ENCODE peak calls at places on chromosomes 4 and X, in five cellular contexts. One of them, this sample, is unnamed.

GRCh38 chrX:140510895-140511295 is 6.0 kb upstream of the SOX3 start:
- DNase-seq in activated T-helper 1 cell treated with anti-CD3 and anti-CD28 coated beads, Interleukin-12 subunit alpha, Interleukin-12 subunit beta, Interleukin-2, Interleukin-4 antibody, amounts not matched to agents 30 ng/mL and 10 ng/mL and 1 ng/mL, durations not matched to agents 14 hours and 24 hours and 36 hours: no peak
- DNase-seq in tibial artery: no peak
- DNase-seq in H7: peak; percentile 78
- DNase-seq in activated CD4-positive, alpha-beta T cell treated with anti-CD3 and anti-CD28 coated beads for 1 hour: no peak
- DNase-seq in this sample: no peak

GRCh38 chr4:84681488-84682274 is 98.8 kb downstream of the CDS1 start:
- DNase-seq in activated CD4-positive, alpha-beta T cell treated with anti-CD3 and anti-CD28 coated beads for 1 hour: no peak
- DNase-seq in H7: no peak
- DNase-seq in activated T-helper 1 cell treated with anti-CD3 and anti-CD28 coated beads, Interleukin-12 subunit alpha, Interleukin-12 subunit beta, Interleukin-2, Interleukin-4 antibody, amounts not matched to agents 30 ng/mL and 10 ng/mL and 1 ng/mL, durations not matched to agents 14 hours and 24 hours and 36 hours: no peak
- DNase-seq in tibial artery: no peak
- DNase-seq in this sample: peak; percentile 71

GRCh38 chr4:52290468-52290867 is 239.4 kb downstream of the SPATA18 start:
- DNase-seq in activated T-helper 1 cell treated with anti-CD3 and anti-CD28 coated beads, Interleukin-12 subunit alpha, Interleukin-12 subunit beta, Interleukin-2, Interleukin-4 antibody, amounts not matched to agents 30 ng/mL and 10 ng/mL and 1 ng/mL, durations not matched to agents 14 hours and 24 hours and 36 hours: no peak
- DNase-seq in tibial artery: no peak
- DNase-seq in H7: no peak
- DNase-seq in activated CD4-positive, alpha-beta T cell treated with anti-CD3 and anti-CD28 coated beads for 1 hour: no peak
- DNase-seq in this sample: no peak

GRCh38 chr4:183244506-183244905 is 75.6 kb downstream of the CLDN22 start:
- DNase-seq in activated CD4-positive, alpha-beta T cell treated with anti-CD3 and anti-CD28 coated beads for 1 hour: no peak
- DNase-seq in tibial artery: no peak
- DNase-seq in activated T-helper 1 cell treated with anti-CD3 and anti-CD28 coated beads, Interleukin-12 subunit alpha, Interleukin-12 subunit beta, Interleukin-2, Interleukin-4 antibody, amounts not matched to agents 30 ng/mL and 10 ng/mL and 1 ng/mL, durations not matched to agents 14 hours and 24 hours and 36 hours: no peak
- DNase-seq in H7: no peak
- DNase-seq in this sample: no peak

GRCh38 chr4:159191989-159192388 is 89.1 kb downstream of the RAPGEF2 start:
- DNase-seq in activated T-helper 1 cell treated with anti-CD3 and anti-CD28 coated beads, Interleukin-12 subunit alpha, Interleukin-12 subunit beta, Interleukin-2, Interleukin-4 antibody, amounts not matched to agents 30 ng/mL and 10 ng/mL and 1 ng/mL, durations not matched to agents 14 hours and 24 hours and 36 hours: no peak
- DNase-seq in activated CD4-positive, alpha-beta T cell treated with anti-CD3 and anti-CD28 coated beads for 1 hour: no peak
- DNase-seq in H7: no peak
- DNase-seq in tibial artery: no peak
- DNase-seq in this sample: peak; percentile 41

GRCh38 chr4:184930026-184930425 is 88.3 kb upstream of the HELT start:
- DNase-seq in H7: no peak
- DNase-seq in activated T-helper 1 cell treated with anti-CD3 and anti-CD28 coated beads, Interleukin-12 subunit alpha, Interleukin-12 subunit beta, Interleukin-2, Interleukin-4 antibody, amounts not matched to agents 30 ng/mL and 10 ng/mL and 1 ng/mL, durations not matched to agents 14 hours and 24 hours and 36 hours: no peak
- DNase-seq in activated CD4-positive, alpha-beta T cell treated with anti-CD3 and anti-CD28 coated beads for 1 hour: no peak
- DNase-seq in tibial artery: no peak
- DNase-seq in this sample: no peak

GRCh38 chr4:23934915-23935314 is 45.1 kb upstream of the PPARGC1A start:
- DNase-seq in activated CD4-positive, alpha-beta T cell treated with anti-CD3 and anti-CD28 coated beads for 1 hour: no peak
- DNase-seq in tibial artery: peak; percentile 84
- DNase-seq in activated T-helper 1 cell treated with anti-CD3 and anti-CD28 coated beads, Interleukin-12 subunit alpha, Interleukin-12 subunit beta, Interleukin-2, Interleukin-4 antibody, amounts not matched to agents 30 ng/mL and 10 ng/mL and 1 ng/mL, durations not matched to agents 14 hours and 24 hours and 36 hours: no peak
- DNase-seq in H7: no peak
- DNase-seq in this sample: peak; percentile 90

GRCh38 chr4:85747871-85748491 is 273.0 kb downstream of the ARHGAP24 start:
- DNase-seq in activated T-helper 1 cell treated with anti-CD3 and anti-CD28 coated beads, Interleukin-12 subunit alpha, Interleukin-12 subunit beta, Interleukin-2, Interleukin-4 antibody, amounts not matched to agents 30 ng/mL and 10 ng/mL and 1 ng/mL, durations not matched to agents 14 hours and 24 hours and 36 hours: no peak
- DNase-seq in H7: peak; percentile 38
- DNase-seq in activated CD4-positive, alpha-beta T cell treated with anti-CD3 and anti-CD28 coated beads for 1 hour: no peak
- DNase-seq in tibial artery: no peak
- DNase-seq in this sample: peak; percentile 52

GRCh38 chr4:188127157-188127874 is 11.9 kb upstream of the TRIML1 start:
- DNase-seq in activated T-helper 1 cell treated with anti-CD3 and anti-CD28 coated beads, Interleukin-12 subunit alpha, Interleukin-12 subunit beta, Interleukin-2, Interleukin-4 antibody, amounts not matched to agents 30 ng/mL and 10 ng/mL and 1 ng/mL, durations not matched to agents 14 hours and 24 hours and 36 hours: no peak
- DNase-seq in activated CD4-positive, alpha-beta T cell treated with anti-CD3 and anti-CD28 coated beads for 1 hour: no peak
- DNase-seq in tibial artery: no peak
- DNase-seq in H7: no peak
- DNase-seq in this sample: peak; percentile 32

GRCh38 chr4:152605641-152606304 is 69.9 kb upstream of the FBXW7 start:
- DNase-seq in activated CD4-positive, alpha-beta T cell treated with anti-CD3 and anti-CD28 coated beads for 1 hour: no peak
- DNase-seq in tibial artery: no peak
- DNase-seq in H7: no peak
- DNase-seq in activated T-helper 1 cell treated with anti-CD3 and anti-CD28 coated beads, Interleukin-12 subunit alpha, Interleukin-12 subunit beta, Interleukin-2, Interleukin-4 antibody, amounts not matched to agents 30 ng/mL and 10 ng/mL and 1 ng/mL, durations not matched to agents 14 hours and 24 hours and 36 hours: no peak
- DNase-seq in this sample: peak; percentile 90

GRCh38 chr4:11632015-11632414 is 203.3 kb upstream of the HS3ST1 start:
- DNase-seq in activated T-helper 1 cell treated with anti-CD3 and anti-CD28 coated beads, Interleukin-12 subunit alpha, Interleukin-12 subunit beta, Interleukin-2, Interleukin-4 antibody, amounts not matched to agents 30 ng/mL and 10 ng/mL and 1 ng/mL, durations not matched to agents 14 hours and 24 hours and 36 hours: no peak
- DNase-seq in tibial artery: no peak
- DNase-seq in activated CD4-positive, alpha-beta T cell treated with anti-CD3 and anti-CD28 coated beads for 1 hour: no peak
- DNase-seq in H7: no peak
- DNase-seq in this sample: no peak

GRCh38 chr4:120544838-120545237 is 377.7 kb downstream of the PRDM5 start:
- DNase-seq in activated CD4-positive, alpha-beta T cell treated with anti-CD3 and anti-CD28 coated beads for 1 hour: no peak
- DNase-seq in activated T-helper 1 cell treated with anti-CD3 and anti-CD28 coated beads, Interleukin-12 subunit alpha, Interleukin-12 subunit beta, Interleukin-2, Interleukin-4 antibody, amounts not matched to agents 30 ng/mL and 10 ng/mL and 1 ng/mL, durations not matched to agents 14 hours and 24 hours and 36 hours: no peak
- DNase-seq in H7: no peak
- DNase-seq in tibial artery: no peak
- DNase-seq in this sample: no peak

GRCh38 chr4:30832652-30833051 is 112.5 kb downstream of the PCDH7 start:
- DNase-seq in H7: no peak
- DNase-seq in activated CD4-positive, alpha-beta T cell treated with anti-CD3 and anti-CD28 coated beads for 1 hour: no peak
- DNase-seq in tibial artery: no peak
- DNase-seq in activated T-helper 1 cell treated with anti-CD3 and anti-CD28 coated beads, Interleukin-12 subunit alpha, Interleukin-12 subunit beta, Interleukin-2, Interleukin-4 antibody, amounts not matched to agents 30 ng/mL and 10 ng/mL and 1 ng/mL, durations not matched to agents 14 hours and 24 hours and 36 hours: no peak
- DNase-seq in this sample: no peak

GRCh38 chr4:38242110-38242509 is 281.9 kb downstream of the PTTG2 start:
- DNase-seq in activated T-helper 1 cell treated with anti-CD3 and anti-CD28 coated beads, Interleukin-12 subunit alpha, Interleukin-12 subunit beta, Interleukin-2, Interleukin-4 antibody, amounts not matched to agents 30 ng/mL and 10 ng/mL and 1 ng/mL, durations not matched to agents 14 hours and 24 hours and 36 hours: no peak
- DNase-seq in H7: no peak
- DNase-seq in activated CD4-positive, alpha-beta T cell treated with anti-CD3 and anti-CD28 coated beads for 1 hour: no peak
- DNase-seq in tibial artery: no peak
- DNase-seq in this sample: no peak

GRCh38 chr4:101944649-101945048 is 154.1 kb downstream of the BANK1 start:
- DNase-seq in H7: no peak
- DNase-seq in tibial artery: no peak
- DNase-seq in activated CD4-positive, alpha-beta T cell treated with anti-CD3 and anti-CD28 coated beads for 1 hour: no peak
- DNase-seq in activated T-helper 1 cell treated with anti-CD3 and anti-CD28 coated beads, Interleukin-12 subunit alpha, Interleukin-12 subunit beta, Interleukin-2, Interleukin-4 antibody, amounts not matched to agents 30 ng/mL and 10 ng/mL and 1 ng/mL, durations not matched to agents 14 hours and 24 hours and 36 hours: no peak
- DNase-seq in this sample: peak; percentile 15

GRCh38 chrX:108732630-108733321 is 3.6 kb downstream of the IRS4 start:
- DNase-seq in tibial artery: no peak
- DNase-seq in H7: peak; percentile 78
- DNase-seq in activated T-helper 1 cell treated with anti-CD3 and anti-CD28 coated beads, Interleukin-12 subunit alpha, Interleukin-12 subunit beta, Interleukin-2, Interleukin-4 antibody, amounts not matched to agents 30 ng/mL and 10 ng/mL and 1 ng/mL, durations not matched to agents 14 hours and 24 hours and 36 hours: no peak
- DNase-seq in activated CD4-positive, alpha-beta T cell treated with anti-CD3 and anti-CD28 coated beads for 1 hour: no peak
- DNase-seq in this sample: no peak

GRCh38 chrX:9378980-9379696 is 85.7 kb upstream of the TBL1X start:
- DNase-seq in activated T-helper 1 cell treated with anti-CD3 and anti-CD28 coated beads, Interleukin-12 subunit alpha, Interleukin-12 subunit beta, Interleukin-2, Interleukin-4 antibody, amounts not matched to agents 30 ng/mL and 10 ng/mL and 1 ng/mL, durations not matched to agents 14 hours and 24 hours and 36 hours: no peak
- DNase-seq in H7: no peak
- DNase-seq in activated CD4-positive, alpha-beta T cell treated with anti-CD3 and anti-CD28 coated beads for 1 hour: no peak
- DNase-seq in tibial artery: no peak
- DNase-seq in this sample: peak; percentile 10

GRCh38 chr4:143246977-143247376 is 62.3 kb downstream of the USP38 start:
- DNase-seq in H7: no peak
- DNase-seq in tibial artery: no peak
- DNase-seq in activated T-helper 1 cell treated with anti-CD3 and anti-CD28 coated beads, Interleukin-12 subunit alpha, Interleukin-12 subunit beta, Interleukin-2, Interleukin-4 antibody, amounts not matched to agents 30 ng/mL and 10 ng/mL and 1 ng/mL, durations not matched to agents 14 hours and 24 hours and 36 hours: no peak
- DNase-seq in activated CD4-positive, alpha-beta T cell treated with anti-CD3 and anti-CD28 coated beads for 1 hour: no peak
- DNase-seq in this sample: no peak

GRCh38 chr4:37562592-37562991 is 123.6 kb downstream of the RELL1 start:
- DNase-seq in activated CD4-positive, alpha-beta T cell treated with anti-CD3 and anti-CD28 coated beads for 1 hour: no peak
- DNase-seq in activated T-helper 1 cell treated with anti-CD3 and anti-CD28 coated beads, Interleukin-12 subunit alpha, Interleukin-12 subunit beta, Interleukin-2, Interleukin-4 antibody, amounts not matched to agents 30 ng/mL and 10 ng/mL and 1 ng/mL, durations not matched to agents 14 hours and 24 hours and 36 hours: no peak
- DNase-seq in tibial artery: no peak
- DNase-seq in H7: no peak
- DNase-seq in this sample: no peak

GRCh38 chr4:17773125-17773698 is 8.2 kb downstream of the FAM184B start:
- DNase-seq in activated T-helper 1 cell treated with anti-CD3 and anti-CD28 coated beads, Interleukin-12 subunit alpha, Interleukin-12 subunit beta, Interleukin-2, Interleukin-4 antibody, amounts not matched to agents 30 ng/mL and 10 ng/mL and 1 ng/mL, durations not matched to agents 14 hours and 24 hours and 36 hours: no peak
- DNase-seq in tibial artery: no peak
- DNase-seq in activated CD4-positive, alpha-beta T cell treated with anti-CD3 and anti-CD28 coated beads for 1 hour: no peak
- DNase-seq in H7: no peak
- DNase-seq in this sample: no peak

GRCh38 chr4:54213001-54213400 is 16.1 kb upstream of the PDGFRA start:
- DNase-seq in H7: no peak
- DNase-seq in activated CD4-positive, alpha-beta T cell treated with anti-CD3 and anti-CD28 coated beads for 1 hour: no peak
- DNase-seq in tibial artery: no peak
- DNase-seq in activated T-helper 1 cell treated with anti-CD3 and anti-CD28 coated beads, Interleukin-12 subunit alpha, Interleukin-12 subunit beta, Interleukin-2, Interleukin-4 antibody, amounts not matched to agents 30 ng/mL and 10 ng/mL and 1 ng/mL, durations not matched to agents 14 hours and 24 hours and 36 hours: no peak
- DNase-seq in this sample: peak; percentile 30

GRCh38 chr4:84968936-84969335 is 2.4 kb upstream of the WDFY3 start:
- DNase-seq in activated CD4-positive, alpha-beta T cell treated with anti-CD3 and anti-CD28 coated beads for 1 hour: no peak
- DNase-seq in tibial artery: no peak
- DNase-seq in activated T-helper 1 cell treated with anti-CD3 and anti-CD28 coated beads, Interleukin-12 subunit alpha, Interleukin-12 subunit beta, Interleukin-2, Interleukin-4 antibody, amounts not matched to agents 30 ng/mL and 10 ng/mL and 1 ng/mL, durations not matched to agents 14 hours and 24 hours and 36 hours: no peak
- DNase-seq in H7: no peak
- DNase-seq in this sample: no peak

GRCh38 chr4:65167719-65168118 is 502.6 kb downstream of the EPHA5 start:
- DNase-seq in activated T-helper 1 cell treated with anti-CD3 and anti-CD28 coated beads, Interleukin-12 subunit alpha, Interleukin-12 subunit beta, Interleukin-2, Interleukin-4 antibody, amounts not matched to agents 30 ng/mL and 10 ng/mL and 1 ng/mL, durations not matched to agents 14 hours and 24 hours and 36 hours: no peak
- DNase-seq in H7: no peak
- DNase-seq in activated CD4-positive, alpha-beta T cell treated with anti-CD3 and anti-CD28 coated beads for 1 hour: no peak
- DNase-seq in tibial artery: no peak
- DNase-seq in this sample: no peak

GRCh38 chrX:139023531-139023930 is 312.0 kb upstream of the FGF13 start:
- DNase-seq in H7: no peak
- DNase-seq in activated CD4-positive, alpha-beta T cell treated with anti-CD3 and anti-CD28 coated beads for 1 hour: no peak
- DNase-seq in activated T-helper 1 cell treated with anti-CD3 and anti-CD28 coated beads, Interleukin-12 subunit alpha, Interleukin-12 subunit beta, Interleukin-2, Interleukin-4 antibody, amounts not matched to agents 30 ng/mL and 10 ng/mL and 1 ng/mL, durations not matched to agents 14 hours and 24 hours and 36 hours: no peak
- DNase-seq in tibial artery: no peak
- DNase-seq in this sample: no peak

GRCh38 chrX:96407043-96407442 is 277.6 kb upstream of the DIAPH2 start:
- DNase-seq in H7: no peak
- DNase-seq in activated T-helper 1 cell treated with anti-CD3 and anti-CD28 coated beads, Interleukin-12 subunit alpha, Interleukin-12 subunit beta, Interleukin-2, Interleukin-4 antibody, amounts not matched to agents 30 ng/mL and 10 ng/mL and 1 ng/mL, durations not matched to agents 14 hours and 24 hours and 36 hours: no peak
- DNase-seq in tibial artery: peak; percentile 37
- DNase-seq in activated CD4-positive, alpha-beta T cell treated with anti-CD3 and anti-CD28 coated beads for 1 hour: no peak
- DNase-seq in this sample: peak; percentile 36

This sample was measured in AG20443.